ENCODE peak calls at places on chromosomes 16 and 17, in six cellular contexts. T, X, I, R, F and L are unnamed samples.

GRCh38 chr17:20187049-20187448 is 177.9 kb downstream of the SPECC1 start:
- DNase-seq in F (peak; percentile 5), I (no peak), R (peak; percentile 42), T (no peak), X (no peak), L (peak; percentile 85)

GRCh38 chr16:75385507-75386152 is 47.7 kb downstream of the CFDP1 start:
- DNase-seq in R (peak; percentile 94), I (no peak), X (no peak), F (peak; percentile 94), T (no peak), L (peak; percentile 91)

GRCh38 chr16:2852731-2853507 is 5.1 kb downstream of the PRSS22 start:
- DNase-seq in I (no peak), F (no peak), T (no peak), X (no peak), R (no peak), L (no peak)

GRCh38 chr16:85153656-85154091 is 41.4 kb upstream of the CIBAR2 start:
- DNase-seq in T (no peak), I (no peak), X (peak; percentile 97), F (no peak), R (no peak), L (no peak)

GRCh38 chr16:1040346-1040745 is 32.2 kb upstream of the SSTR5 start:
- DNase-seq in R (no peak), F (no peak), T (no peak), X (no peak), I (no peak), L (no peak)

GRCh38 chr16:53098526-53099317 is 43.9 kb downstream of the CHD9 start:
- DNase-seq in I (peak; percentile 39), X (peak; percentile 97), F (peak; percentile 98), T (peak; percentile 86), R (peak; percentile 98), L (peak; percentile 98)

GRCh38 chr17:59725691-59726090 is 18.2 kb downstream of the VMP1 start:
- DNase-seq in T (no peak), F (peak; percentile 90), I (no peak), X (no peak), R (peak; percentile 73), L (peak; percentile 79)

GRCh38 chr16:35181422-35182030 is 1722.1 kb downstream of the TP53TG3F start:
- DNase-seq in R (no peak), T (no peak), F (no peak), I (no peak), X (no peak), L (no peak)

GRCh38 chr17:76420356-76421053 is 32.4 kb downstream of the UBE2O start:
- DNase-seq in F (no peak), I (no peak), R (no peak), T (no peak), X (no peak), L (no peak)

GRCh38 chr16:52613508-52613907 is 66.6 kb upstream of the TOX3 start:
- DNase-seq in F (no peak), I (no peak), X (no peak), T (no peak), R (no peak), L (no peak)

GRCh38 chr17:30597776-30598288 is 120.6 kb downstream of the GOSR1 start:
- DNase-seq in F (no peak), T (no peak), R (no peak), I (no peak), X (no peak), L (peak; percentile 1)

GRCh38 chr17:71110326-71110725 is 941.0 kb downstream of the KCNJ2 start:
- DNase-seq in I (no peak), R (no peak), T (no peak), F (no peak), X (no peak), L (peak; percentile 65)

GRCh38 chr16:84768061-84768797 is 51.6 kb upstream of the CRISPLD2 start:
- DNase-seq in R (peak; percentile 52), T (no peak), X (no peak), F (no peak), I (no peak), L (peak; percentile 30)

GRCh38 chr16:86492267-86492960 is 17.9 kb upstream of the FOXF1 start:
- DNase-seq in I (no peak), X (no peak), R (no peak), F (no peak), T (no peak), L (no peak)

GRCh38 chr17:66713533-66714042 is 121.3 kb upstream of the CACNG5 start:
- DNase-seq in R (no peak), F (no peak), T (no peak), X (no peak), I (no peak), L (no peak)

GRCh38 chr17:75338335-75338734 is 49.1 kb upstream of the SLC25A19 start:
- DNase-seq in F (no peak), R (no peak), T (no peak), X (no peak), I (no peak), L (peak; percentile 76)
- H3K4me3 ChIP-seq in F (no peak overlapping the region), R (no peak overlapping the region), T (no peak overlapping the region), X (no peak overlapping the region), I (no peak overlapping the region), L (no peak overlapping the region)

DNA sequence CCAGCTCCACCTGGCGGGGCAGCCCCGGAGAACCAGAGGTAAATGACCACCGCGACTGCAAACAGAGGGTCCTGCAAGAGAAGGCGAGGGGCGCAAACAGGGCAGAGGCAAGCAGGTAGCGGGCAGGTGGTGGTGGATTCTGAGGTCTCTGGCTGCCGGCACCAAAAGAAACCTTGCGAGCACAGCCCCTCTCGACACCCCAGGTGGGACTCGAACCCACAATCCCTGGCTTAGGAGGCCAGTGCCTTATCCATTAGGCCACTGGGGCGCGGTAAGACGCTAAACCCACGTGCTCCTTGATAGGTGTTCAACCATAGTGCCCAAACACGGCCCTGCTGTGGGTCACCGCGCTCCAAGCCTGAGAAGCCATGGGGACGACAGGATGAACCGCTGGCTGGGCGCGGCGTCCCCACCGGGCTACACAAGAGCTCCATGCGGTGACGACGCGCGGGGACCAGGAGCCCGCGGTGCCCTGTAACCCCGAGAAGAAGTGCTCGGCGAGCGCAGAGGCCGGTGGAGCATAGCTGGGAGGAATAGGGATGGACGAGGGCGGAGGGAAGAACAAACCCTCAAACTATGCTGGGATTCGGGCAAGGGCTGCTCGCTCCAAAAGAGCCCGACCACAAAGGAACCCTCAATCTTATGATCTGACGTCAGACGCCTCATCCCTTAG is 12.4 kb downstream of the ATP5PD start:
- DNase-seq in T (peak; percentile 91), X (peak; percentile 77), F (peak; percentile 90), R (peak; percentile 90), I (no peak), L (peak; percentile 88)
- TF ChIP-seq CTCF in T (no peak), X (peak; percentile 14), F (peak; percentile 24), R (peak; percentile 7), I (no peak), L (no peak)

GRCh38 chr16:70730016-70730415 is 44.2 kb upstream of the MTSS2 start:
- DNase-seq in T (no peak), I (no peak), R (no peak), X (no peak), F (no peak), L (no peak)

GRCh38 chr16:70726869-70727494 is 41.1 kb upstream of the MTSS2 start:
- DNase-seq in F (peak; percentile 71), R (peak; percentile 72), T (no peak), X (no peak), I (no peak), L (no peak)

GRCh38 chr16:70730944-70731343 is 45.1 kb upstream of the MTSS2 start:
- DNase-seq in I (no peak), R (no peak), X (peak; percentile 74), F (no peak), T (no peak), L (no peak)

GRCh38 chr16:70728145-70728544 is 42.3 kb upstream of the MTSS2 start:
- DNase-seq in X (no peak), T (no peak), I (no peak), R (no peak), F (no peak), L (no peak)

DNA sequence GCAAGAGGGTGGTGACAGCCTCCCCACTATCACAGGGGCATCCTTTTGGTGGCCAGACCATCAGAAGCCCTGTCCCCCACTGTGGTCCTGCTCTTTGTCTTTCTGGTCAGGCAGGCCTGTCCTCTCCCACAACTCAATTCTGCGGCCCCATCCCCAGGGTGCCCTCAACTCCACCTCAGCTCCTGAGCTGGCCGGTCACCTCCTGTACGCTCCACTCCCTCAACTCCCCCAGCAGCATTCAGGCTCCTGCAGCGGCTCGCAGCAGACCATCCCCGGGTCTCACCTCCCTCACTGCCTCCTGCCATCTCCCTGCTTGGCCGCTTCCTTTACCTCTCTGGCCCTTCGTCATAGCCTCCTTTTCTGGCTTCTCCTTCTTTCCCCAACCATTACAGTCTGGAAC is 43.4 kb upstream of the MTSS2 start:
- DNase-seq in X (no peak), F (no peak), I (no peak), T (no peak), R (no peak), L (no peak)
- H3K4me3 ChIP-seq in X (no peak overlapping the region), F (no peak overlapping the region), I (no peak overlapping the region), T (no peak overlapping the region), R (no peak overlapping the region), L (no peak overlapping the region)

GRCh38 chr17:8417806-8418205 is 17.9 kb upstream of the NDEL1 start:
- DNase-seq in R (no peak), I (no peak), X (no peak), F (no peak), T (no peak), L (no peak)
- TF ChIP-seq CTCF in R (no peak), I (no peak), X (no peak), F (no peak), T (no peak), L (no peak)

GRCh38 chr17:34257299-34257985 is 2.4 kb downstream of the CCL2 start:
- DNase-seq in R (no peak), F (peak; percentile 66), I (no peak), T (no peak), X (no peak), L (no peak)

GRCh38 chr17:34254146-34254545 is 939 bp upstream of the CCL2 start:
- DNase-seq in I (no peak), F (peak; percentile 91), X (peak; percentile 31), T (no peak), R (peak; percentile 45), L (peak; percentile 92)

GRCh38 chr17:34255841-34256240 is 756 bp downstream of the CCL2 start:
- DNase-seq in R (no peak), X (no peak), I (no peak), T (no peak), F (no peak), L (no peak)

GRCh38 chr17:34254651-34255380 is at the start of gene CCL2:
- DNase-seq in T (no peak), F (peak; percentile 95), R (peak; percentile 66), X (peak; percentile 59), I (no peak), L (peak; percentile 84)

DNA sequence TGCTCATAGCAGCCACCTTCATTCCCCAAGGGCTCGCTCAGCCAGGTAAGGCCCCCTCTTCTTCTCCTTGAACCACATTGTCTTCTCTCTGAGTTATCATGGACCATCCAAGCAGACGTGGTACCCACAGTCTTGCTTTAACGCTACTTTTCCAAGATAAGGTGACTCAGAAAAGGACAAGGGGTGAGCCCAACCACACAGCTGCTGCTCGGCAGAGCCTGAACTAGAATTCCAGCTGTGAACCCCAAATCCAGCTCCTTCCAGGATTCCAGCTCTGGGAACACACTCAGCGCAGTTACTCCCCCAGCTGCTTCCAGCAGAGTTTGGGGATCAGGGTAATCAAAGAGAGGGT is 272 bp downstream of the CCL2 start:
- DNase-seq in I (no peak), X (no peak), R (no peak), F (no peak), T (no peak), L (peak; percentile 38)
- H3K4me3 ChIP-seq in I (peak overlapping the region; percentile 42), X (peak overlapping the region; percentile 48), R (peak overlapping the region; percentile 59), F (peak overlapping the region; percentile 65), T (peak overlapping the region; percentile 47), L (peak overlapping the region; percentile 65)